ENCODE peak calls at places on chromosome 22, in six cellular contexts. One of them, this sample, is unnamed.

GRCh38 chr22:31732089-31732829 is 17.7 kb downstream of the PRR14L start:
- DNase-seq in astrocyte of the spinal cord: no peak
- DNase-seq in GM04504: no peak
- DNase-seq in amniotic stem cell: no peak
- DNase-seq in CD4-positive, alpha-beta T cell: no peak
- DNase-seq in mucosa of descending colon: no peak
- DNase-seq in this sample: no peak

GRCh38 chr22:31768422-31769059 is 14.7 kb downstream of the DEPDC5 start:
- DNase-seq in astrocyte of the spinal cord: no peak
- DNase-seq in GM04504: no peak
- DNase-seq in amniotic stem cell: no peak
- DNase-seq in CD4-positive, alpha-beta T cell: no peak
- DNase-seq in mucosa of descending colon: no peak
- DNase-seq in this sample: no peak

GRCh38 chr22:22749167-22749758 is 104.8 kb downstream of the GGTLC2 start:
- DNase-seq in astrocyte of the spinal cord: no peak
- DNase-seq in GM04504: no peak
- DNase-seq in amniotic stem cell: no peak
- DNase-seq in CD4-positive, alpha-beta T cell: no peak
- DNase-seq in mucosa of descending colon: no peak
- DNase-seq in this sample: no peak

GRCh38 chr22:36281726-36282077 is 28.8 kb downstream of the APOL1 start:
- DNase-seq in astrocyte of the spinal cord: no peak
- DNase-seq in GM04504: no peak
- DNase-seq in amniotic stem cell: no peak
- DNase-seq in CD4-positive, alpha-beta T cell: no peak
- DNase-seq in mucosa of descending colon: peak
- DNase-seq in this sample: no peak

GRCh38 chr22:29117799-29118477 is 45.1 kb downstream of the KREMEN1 start:
- DNase-seq in astrocyte of the spinal cord: no peak
- DNase-seq in GM04504: no peak
- DNase-seq in amniotic stem cell: no peak
- DNase-seq in CD4-positive, alpha-beta T cell: no peak
- DNase-seq in mucosa of descending colon: no peak
- DNase-seq in this sample: no peak

GRCh38 chr22:22513619-22514018 is 5.1 kb upstream of the ZNF280B start:
- DNase-seq in astrocyte of the spinal cord: no peak
- DNase-seq in GM04504: no peak
- DNase-seq in amniotic stem cell: no peak
- DNase-seq in CD4-positive, alpha-beta T cell: no peak
- DNase-seq in mucosa of descending colon: no peak
- DNase-seq in this sample: no peak

GRCh38 chr22:20116376-20116950 is 559 bp downstream of the RANBP1 start:
- DNase-seq in astrocyte of the spinal cord: no peak
- DNase-seq in GM04504: no peak
- DNase-seq in amniotic stem cell: no peak
- DNase-seq in CD4-positive, alpha-beta T cell: no peak
- DNase-seq in mucosa of descending colon: peak
- DNase-seq in this sample: peak

GRCh38 chr22:39917091-39917703 is 16.3 kb downstream of the GRAP2 start:
- DNase-seq in astrocyte of the spinal cord: no peak
- DNase-seq in GM04504: no peak
- DNase-seq in amniotic stem cell: no peak
- DNase-seq in CD4-positive, alpha-beta T cell: no peak
- DNase-seq in mucosa of descending colon: no peak
- DNase-seq in this sample: no peak

GRCh38 chr22:20654343-20655208 is 119.3 kb upstream of the SERPIND1 start:
- DNase-seq in astrocyte of the spinal cord: no peak
- DNase-seq in GM04504: no peak
- DNase-seq in amniotic stem cell: no peak
- DNase-seq in CD4-positive, alpha-beta T cell: no peak
- DNase-seq in mucosa of descending colon: no peak
- DNase-seq in this sample: no peak

GRCh38 chr22:28925916-28926315 is 42.5 kb downstream of the ZNRF3 start:
- DNase-seq in astrocyte of the spinal cord: no peak
- DNase-seq in GM04504: no peak
- DNase-seq in amniotic stem cell: no peak
- DNase-seq in CD4-positive, alpha-beta T cell: no peak
- DNase-seq in mucosa of descending colon: no peak
- DNase-seq in this sample: no peak

GRCh38 chr22:44067033-44067432 is 42.9 kb downstream of the PARVB start:
- DNase-seq in astrocyte of the spinal cord: no peak
- DNase-seq in GM04504: no peak
- DNase-seq in amniotic stem cell: no peak
- DNase-seq in CD4-positive, alpha-beta T cell: no peak
- DNase-seq in mucosa of descending colon: no peak
- DNase-seq in this sample: no peak

GRCh38 chr22:43263645-43264514 is 76.9 kb upstream of the TTLL12 start:
- DNase-seq in astrocyte of the spinal cord: peak
- DNase-seq in GM04504: peak
- DNase-seq in amniotic stem cell: no peak
- DNase-seq in CD4-positive, alpha-beta T cell: peak
- DNase-seq in mucosa of descending colon: peak
- DNase-seq in this sample: peak